ENCODE peak calls at places on chromosomes 6 and 20, in eight cellular contexts. J, I, V, M, K, E, W and S are unnamed samples.

GRCh38 chr20:49340161-49340966 is 62.5 kb upstream of the ZNFX1 start:
- DNase-seq in W (no peak), M (no peak), K (no peak), I (peak), E (peak), V (no peak), J (no peak), S (peak)

GRCh38 chr20:48826064-48826463 is 1.7 kb downstream of the PREX1 start:
- DNase-seq in J (peak), W (no peak), E (no peak), I (no peak), K (peak), V (no peak), M (no peak), S (no peak)

GRCh38 chr6:157655139-157655538 is 167.9 kb upstream of the SNX9 start:
- DNase-seq in J (no peak), W (no peak), K (no peak), I (no peak), V (no peak), E (no peak), M (no peak), S (no peak)

GRCh38 chr6:14333556-14334305 is 216.2 kb downstream of the CD83 start:
- DNase-seq in E (peak), K (no peak), W (no peak), J (no peak), V (no peak), I (peak), M (no peak), S (no peak)

GRCh38 chr6:112407191-112407590 is 60.1 kb downstream of the RFPL4B start:
- DNase-seq in V (no peak), I (no peak), K (no peak), J (no peak), M (no peak), W (no peak), E (no peak), S (no peak)

GRCh38 chr6:135583256-135583758 is 85.8 kb upstream of the AHI1 start:
- DNase-seq in I (peak), M (no peak), W (no peak), K (no peak), V (no peak), J (no peak), E (peak), S (no peak)

GRCh38 chr6:130293800-130294199 is 71.0 kb upstream of the SAMD3 start:
- DNase-seq in J (peak), V (no peak), K (peak), M (no peak), E (peak), I (peak), W (peak), S (peak)

GRCh38 chr6:41836022-41836659 is 48.6 kb downstream of the TOMM6 start:
- DNase-seq in W (no peak), M (no peak), E (peak), V (no peak), J (no peak), I (peak), K (no peak), S (no peak)

GRCh38 chr6:135531954-135532490 is 34.5 kb upstream of the AHI1 start:
- DNase-seq in M (no peak), E (no peak), J (no peak), I (no peak), W (no peak), V (no peak), K (no peak), S (no peak)

GRCh38 chr6:64838726-64839125 is 868.3 kb downstream of the EYS start:
- DNase-seq in M (no peak), I (no peak), E (no peak), W (peak), J (no peak), K (no peak), V (no peak), S (no peak)

GRCh38 chr20:8812818-8813217 is 256.1 kb upstream of the PLCB4 start:
- DNase-seq in J (no peak), E (no peak), I (no peak), V (peak), W (peak), K (no peak), M (no peak), S (no peak)

GRCh38 chr20:46343358-46344357 is 35.4 kb upstream of the CDH22 start:
- DNase-seq in V (no peak), E (no peak), K (no peak), M (no peak), J (no peak), W (no peak), I (no peak), S (no peak)

GRCh38 chr6:133362813-133363212 is 121.7 kb downstream of the EYA4 start:
- DNase-seq in M (no peak), W (no peak), J (no peak), V (no peak), K (no peak), E (no peak), I (no peak), S (no peak)

DNA sequence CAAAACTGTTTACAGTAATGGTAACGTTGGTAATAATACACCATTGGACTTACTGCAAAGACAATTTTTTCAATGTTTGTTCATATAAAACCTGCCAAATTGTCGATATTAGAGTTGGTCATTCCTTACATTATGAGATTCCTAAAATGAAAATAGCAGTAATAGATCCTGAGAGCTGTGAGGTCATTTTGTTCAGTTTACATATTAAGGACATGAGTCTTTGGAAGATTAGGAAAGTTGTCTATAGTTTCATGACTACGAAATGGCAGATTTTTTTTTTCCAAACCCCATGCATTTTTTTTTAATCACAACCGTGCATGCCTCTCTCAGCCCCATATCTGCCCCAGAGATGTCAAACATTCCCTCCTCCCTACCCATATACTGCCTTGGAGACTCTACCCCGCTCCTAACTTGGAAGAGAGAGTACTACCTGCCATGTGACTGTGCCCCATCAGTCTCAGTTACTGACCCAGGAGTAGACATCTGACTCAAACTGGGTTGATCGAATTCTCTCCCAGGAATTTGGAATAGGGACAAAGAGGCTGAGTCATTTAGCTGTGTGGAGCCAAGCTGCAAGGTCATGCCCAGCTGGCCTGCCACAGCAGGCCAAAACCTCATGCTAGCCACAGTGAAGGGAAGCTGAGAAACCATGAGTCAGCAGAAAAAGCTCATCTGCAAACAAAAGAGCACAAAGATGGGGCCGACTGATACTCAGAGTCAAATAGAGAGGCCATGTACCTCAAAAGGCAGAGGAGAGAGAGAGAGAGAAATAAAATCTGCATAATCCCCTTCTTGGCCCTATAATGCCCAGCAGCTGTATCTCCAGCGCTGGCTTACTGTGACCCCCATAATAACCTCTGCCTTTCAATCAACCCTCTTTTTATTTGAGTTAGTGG is 21.0 kb upstream of the AKIRIN2 start:
- DNase-seq in M (peak), J (peak), E (peak), I (peak), W (peak), K (peak), V (peak), S (peak)
- H3K4me3 ChIP-seq in M (no peak), J (no peak), E (no peak), I (no peak), W (no peak), K (no peak), V (no peak), S (peak)

GRCh38 chr20:17961600-17961965 is 7.0 kb downstream of the SNX5 start:
- DNase-seq in K (no peak), E (no peak), M (no peak), V (no peak), W (no peak), I (peak), J (no peak), S (no peak)
- H3K4me3 ChIP-seq in K (no peak), E (no peak), M (no peak), V (no peak), W (no peak), I (no peak), J (no peak), S (no peak)

DNA sequence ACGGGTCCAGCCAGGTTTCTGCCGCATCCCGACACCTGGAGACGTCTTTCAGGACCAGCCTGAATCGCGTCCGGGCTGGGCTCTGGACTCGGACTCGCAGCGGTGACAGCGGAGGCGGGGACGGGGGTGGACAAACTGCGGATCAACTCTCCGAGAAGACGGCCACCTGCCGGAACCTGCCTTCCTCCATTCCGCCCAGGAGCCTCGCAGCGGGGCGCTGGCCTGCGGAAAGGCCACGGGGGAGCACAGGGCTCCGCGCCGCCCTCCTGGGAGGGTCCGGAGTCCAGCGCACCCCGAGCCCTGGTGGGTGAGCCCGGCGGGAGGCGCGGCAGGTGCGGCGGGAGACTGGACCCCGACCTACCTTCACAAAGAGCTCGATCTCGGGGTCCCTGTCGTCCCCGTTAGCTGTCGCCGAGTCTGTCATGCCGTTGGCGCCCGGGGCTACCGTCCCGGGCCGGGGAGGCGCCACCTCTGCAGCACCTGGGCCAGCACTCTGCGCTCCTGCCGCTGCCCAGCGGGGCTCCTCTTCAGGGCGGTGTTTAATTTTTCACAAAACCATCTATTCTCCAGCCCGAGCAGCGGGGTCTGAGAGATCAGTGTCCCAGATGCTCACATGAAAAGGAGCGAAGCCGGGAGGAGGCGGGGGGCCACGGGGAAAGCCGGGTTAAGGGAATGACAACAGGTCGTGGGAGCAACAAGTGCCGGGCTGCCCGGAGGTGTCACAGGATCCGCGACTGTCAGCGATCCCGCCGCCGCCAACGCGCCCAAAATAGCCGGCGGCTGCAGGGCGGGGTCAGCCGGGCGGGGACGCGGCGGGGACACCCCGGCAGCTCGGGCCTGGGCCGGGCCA is at the start of gene CLIC5:
- DNase-seq in J (no peak), M (peak), W (no peak), K (peak), V (peak), E (no peak), I (no peak), S (no peak)
- H3K4me3 ChIP-seq in J (no peak), M (peak), W (no peak), K (peak), V (peak), E (no peak), I (no peak), S (peak)

DNA sequence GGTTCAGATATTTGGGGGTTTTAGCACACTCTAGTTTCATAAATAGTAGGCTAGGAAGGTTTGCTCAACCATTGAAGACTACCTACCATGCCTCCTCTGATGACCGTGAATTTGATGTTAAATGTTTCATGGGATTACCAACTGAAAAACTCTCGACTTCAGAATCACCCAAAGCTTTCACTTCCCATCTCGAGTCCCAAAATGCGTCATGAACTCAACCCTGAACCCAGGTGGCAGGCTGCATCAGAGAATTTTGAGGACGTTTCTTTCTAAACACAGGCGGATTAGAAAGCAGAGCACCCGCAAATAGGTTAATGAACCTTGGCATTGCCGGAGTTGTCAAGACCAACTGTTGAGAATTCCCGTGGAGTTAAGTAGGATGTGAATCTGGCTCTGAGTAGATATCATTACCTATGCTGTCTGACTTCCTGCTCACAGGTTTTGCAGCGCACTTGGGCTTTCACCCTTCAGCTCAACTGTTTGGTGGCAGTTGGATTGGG is 98.4 kb upstream of the ADTRP start:
- DNase-seq in I (no peak), M (no peak), W (no peak), V (no peak), K (no peak), E (no peak), J (no peak), S (no peak)
- H3K4me3 ChIP-seq in I (no peak), M (no peak), W (no peak), V (no peak), K (no peak), E (no peak), J (no peak), S (no peak)

DNA sequence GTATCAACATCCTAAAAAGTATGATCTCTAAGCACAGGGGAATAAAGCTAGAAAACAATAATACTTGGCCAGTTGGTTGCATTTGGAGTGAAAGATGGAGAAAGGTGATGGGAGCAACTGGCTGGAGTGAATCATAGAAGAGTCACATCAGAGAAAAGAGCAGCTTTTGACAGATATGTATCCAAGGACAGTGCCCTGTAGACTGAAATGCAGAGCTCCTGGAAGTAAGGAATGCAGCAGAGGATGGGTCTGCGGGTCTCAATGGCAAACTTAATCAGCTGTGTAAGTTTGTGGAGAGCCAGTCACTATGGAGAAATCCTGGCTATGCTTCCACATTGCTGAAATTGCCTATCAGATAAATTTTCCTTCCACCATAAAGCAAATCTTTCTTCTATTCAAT is 253.6 kb upstream of the PRND start:
- DNase-seq in V (no peak), E (no peak), W (no peak), K (no peak), M (no peak), I (no peak), J (no peak), S (no peak)
- H3K4me3 ChIP-seq in V (no peak), E (no peak), W (no peak), K (no peak), M (no peak), I (no peak), J (no peak), S (no peak)